ENCODE peak calls at places on chromosomes 2 and 18, in five cellular contexts. Q, T, W, P and J are unnamed samples.

GRCh38 chr2:230847883-230848388 is 16.8 kb upstream of the ITM2C start:
- DNase-seq in P (peak; percentile 85), Q (peak; percentile 84), T (peak; percentile 40), W (peak; percentile 94), J (peak; percentile 92)

GRCh38 chr2:64606495-64607363 is 47.0 kb downstream of the SERTAD2 start:
- DNase-seq in P (peak; percentile 88), W (peak; percentile 83), T (no peak), Q (peak; percentile 94), J (peak; percentile 93)

GRCh38 chr2:42877532-42877931 is 85.1 kb upstream of the HAAO start:
- DNase-seq in W (no peak), T (no peak), Q (no peak), P (no peak), J (no peak)

GRCh38 chr18:68428026-68428425 is 286.9 kb downstream of the TMX3 start:
- DNase-seq in Q (no peak), W (no peak), P (no peak), T (peak; percentile 92), J (peak; percentile 92)

GRCh38 chr2:162297925-162298552 is 20.4 kb downstream of the IFIH1 start:
- DNase-seq in P (no peak), W (peak; percentile 66), T (peak; percentile 83), Q (peak; percentile 25), J (peak; percentile 68)

GRCh38 chr18:49178736-49179135 is 228.0 kb upstream of the SMAD7 start:
- DNase-seq in Q (no peak), W (no peak), T (no peak), P (no peak), J (peak; percentile 58)

GRCh38 chr2:55839182-55839819 is 84.3 kb downstream of the EFEMP1 start:
- DNase-seq in Q (no peak), P (no peak), W (no peak), T (peak; percentile 27), J (no peak)

GRCh38 chr2:109402980-109403840 is 210.6 kb downstream of the SEPTIN10 start:
- DNase-seq in P (no peak), W (no peak), T (no peak), Q (no peak), J (no peak)

GRCh38 chr18:51108330-51108729 is 78.3 kb downstream of the SMAD4 start:
- DNase-seq in T (no peak), Q (no peak), W (no peak), P (no peak), J (no peak)

GRCh38 chr2:67880291-67880761 is 182.5 kb downstream of the C1D start:
- DNase-seq in Q (no peak), W (no peak), T (no peak), P (no peak), J (no peak)

GRCh38 chr2:37829202-37829601 is 95.9 kb upstream of the RMDN2 start:
- DNase-seq in T (no peak), P (peak; percentile 21), W (no peak), Q (no peak), J (peak; percentile 98)

GRCh38 chr2:66695211-66695735 is 260.3 kb downstream of the MEIS1 start:
- DNase-seq in T (no peak), Q (no peak), P (no peak), W (no peak), J (no peak)

GRCh38 chr18:25229080-25229479 is 122.9 kb downstream of the ZNF521 start:
- DNase-seq in Q (no peak), W (no peak), P (no peak), T (peak; percentile 91), J (peak; percentile 81)

GRCh38 chr2:173062806-173063205 is 12.8 kb upstream of the MAP3K20 start:
- DNase-seq in P (no peak), W (no peak), T (no peak), Q (no peak), J (no peak)

GRCh38 chr18:26421931-26422330 is 126.4 kb downstream of the KCTD1 start:
- DNase-seq in Q (no peak), T (no peak), P (no peak), W (no peak), J (no peak)

GRCh38 chr2:238404406-238405216 is 22.1 kb upstream of the ASB1 start:
- DNase-seq in Q (no peak), T (no peak), W (no peak), P (no peak), J (no peak)

GRCh38 chr2:147327636-147328035 is 517.2 kb upstream of the ACVR2A start:
- DNase-seq in W (peak; percentile 21), Q (no peak), P (no peak), T (no peak), J (peak; percentile 62)

GRCh38 chr2:163266772-163267171 is 428.2 kb upstream of the KCNH7 start:
- DNase-seq in P (no peak), W (no peak), T (no peak), Q (no peak), J (peak; percentile 94)